ENCODE peak calls at places on chromosomes 7 and 10, in ten cellular contexts. Z is Ammon's horn, Y is AG08396, J is Panc1, E is stromal cell of bone marrow, W is adipocyte, O is KG1, X is HTR-8/SVneo, H is activated T-cell treated with anti-CD3 and anti-CD28 coated beads for 24 hours, I is smooth muscle cell of the brain vasculature. C is an unnamed sample.

GRCh38 chr10:99917963-99918825 is 91.6 kb downstream of the DNMBP start:
- DNase-seq in Z (peak), Y (peak), J (no peak), E (peak), W (peak), O (no peak), X (no peak), H (no peak), I (peak), C (no peak)

GRCh38 chr10:132057191-132057681 is 8.5 kb upstream of the JAKMIP3 start:
- DNase-seq in Z (no peak), Y (no peak), J (no peak), E (no peak), W (no peak), O (no peak), X (no peak), H (no peak), I (no peak), C (no peak)

GRCh38 chr10:22367471-22367870 is 22.2 kb downstream of the SPAG6 start:
- DNase-seq in Z (no peak), Y (no peak), J (no peak), E (no peak), W (no peak), O (no peak), X (no peak), H (no peak), I (no peak), C (no peak)

GRCh38 chr7:73749931-73750776 is 11.6 kb upstream of the ABHD11 start:
- DNase-seq in Z (peak), Y (no peak), J (no peak), E (no peak), W (no peak), O (no peak), X (no peak), H (no peak), I (no peak), C (no peak)

GRCh38 chr10:122655524-122656307 is 43.9 kb downstream of the C10orf120 start:
- DNase-seq in Z (no peak), Y (no peak), J (no peak), E (peak), W (no peak), O (no peak), X (no peak), H (no peak), I (no peak), C (no peak)

GRCh38 chr10:79459243-79459642 is 13.8 kb upstream of the ZCCHC24 start:
- DNase-seq in Z (no peak), Y (no peak), J (no peak), E (no peak), W (peak), O (no peak), X (no peak), H (no peak), I (no peak), C (no peak)

GRCh38 chr10:80192553-80192952 is 12.8 kb downstream of the ANXA11 start:
- DNase-seq in Z (no peak), Y (no peak), J (no peak), E (no peak), W (no peak), O (no peak), X (no peak), H (no peak), I (no peak), C (no peak)

GRCh38 chr7:73778801-73779389 is 8.8 kb upstream of the CLDN3 start:
- DNase-seq in Z (no peak), Y (no peak), J (no peak), E (no peak), W (no peak), O (no peak), X (no peak), H (no peak), I (no peak), C (no peak)

GRCh38 chr10:102302611-102303010 is 57.3 kb downstream of the GBF1 start:
- DNase-seq in Z (no peak), Y (no peak), J (no peak), E (no peak), W (no peak), O (no peak), X (no peak), H (no peak), I (no peak), C (no peak)

GRCh38 chr7:137696376-137696775 is 150.4 kb downstream of the DGKI start:
- DNase-seq in Z (no peak), Y (no peak), J (no peak), E (peak), W (no peak), O (no peak), X (no peak), H (no peak), I (no peak), C (no peak)

GRCh38 chr10:70759769-70760168 is 25.4 kb downstream of the TBATA start:
- DNase-seq in Z (no peak), Y (no peak), J (no peak), E (no peak), W (no peak), O (no peak), X (no peak), H (no peak), I (no peak), C (no peak)

GRCh38 chr10:1142596-1142995 is 86.4 kb downstream of the WDR37 start:
- DNase-seq in Z (peak), Y (no peak), J (no peak), E (no peak), W (no peak), O (no peak), X (no peak), H (no peak), I (no peak), C (no peak)

GRCh38 chr10:100562806-100563293 is 27.1 kb downstream of the HIF1AN start:
- DNase-seq in Z (peak), Y (peak), J (no peak), E (peak), W (peak), O (no peak), X (peak), H (no peak), I (no peak), C (peak)

GRCh38 chr7:45161138-45161537 is 3.5 kb downstream of the RAMP3 start:
- DNase-seq in Z (no peak), Y (no peak), J (no peak), E (no peak), W (no peak), O (no peak), X (no peak), H (no peak), I (no peak), C (no peak)

GRCh38 chr7:144256112-144256511 is 8.5 kb downstream of the OR2A7 start:
- DNase-seq in Z (no peak), Y (peak), J (no peak), E (peak), W (no peak), O (no peak), X (no peak), H (no peak), I (no peak), C (no peak)

GRCh38 chr10:28147706-28148105 is 148.8 kb upstream of the ODAD2 start:
- DNase-seq in Z (no peak), Y (no peak), J (no peak), E (no peak), W (no peak), O (no peak), X (no peak), H (no peak), I (no peak), C (no peak)

GRCh38 chr7:1569016-1569415 is 816 bp downstream of the PSMG3 start:
- DNase-seq in Z (no peak), Y (no peak), J (no peak), E (peak), W (no peak), O (no peak), X (no peak), H (no peak), I (no peak), C (no peak)

GRCh38 chr7:94062372-94062771 is 58.2 kb upstream of the BET1 start:
- DNase-seq in Z (no peak), Y (no peak), J (no peak), E (no peak), W (no peak), O (no peak), X (no peak), H (no peak), I (no peak), C (no peak)

GRCh38 chr10:60114765-60115586 is 208.6 kb upstream of the CCDC6 start:
- DNase-seq in Z (no peak), Y (peak), J (no peak), E (peak), W (peak), O (no peak), X (peak), H (no peak), I (peak), C (peak)

GRCh38 chr10:112775347-112775746 is 174.7 kb upstream of the TCF7L2 start:
- DNase-seq in Z (no peak), Y (no peak), J (no peak), E (no peak), W (peak), O (no peak), X (no peak), H (no peak), I (no peak), C (no peak)

GRCh38 chr10:104581884-104582603 is 59.0 kb upstream of the SORCS3 start:
- DNase-seq in Z (no peak), Y (peak), J (no peak), E (peak), W (no peak), O (no peak), X (no peak), H (no peak), I (no peak), C (no peak)

GRCh38 chr7:34036069-34036920 is 131.0 kb downstream of the BMPER start:
- DNase-seq in Z (no peak), Y (no peak), J (no peak), E (no peak), W (no peak), O (no peak), X (no peak), H (no peak), I (no peak), C (no peak)

GRCh38 chr10:88152720-88153119 is 289.3 kb downstream of the PTEN start:
- DNase-seq in Z (no peak), Y (peak), J (no peak), E (peak), W (peak), O (no peak), X (peak), H (peak), I (no peak), C (peak)

GRCh38 chr7:157824011-157824818 is 487.4 kb downstream of the DNAJB6 start:
- DNase-seq in Z (no peak), Y (no peak), J (no peak), E (no peak), W (no peak), O (no peak), X (no peak), H (no peak), I (no peak), C (no peak)

GRCh38 chr7:97418312-97418711 is 300.8 kb downstream of the SDHAF3 start:
- DNase-seq in Z (no peak), Y (no peak), J (no peak), E (no peak), W (no peak), O (no peak), X (no peak), H (no peak), I (no peak), C (no peak)

GRCh38 chr7:112192236-112193154 is 13.7 kb downstream of the DOCK4 start:
- DNase-seq in Z (no peak), Y (peak), J (peak), E (no peak), W (peak), O (no peak), X (no peak), H (no peak), I (no peak), C (peak)

GRCh38 chr7:148699024-148699771 is 495 bp downstream of the CUL1 start:
- DNase-seq in Z (peak), Y (peak), J (no peak), E (no peak), W (peak), O (no peak), X (peak), H (peak), I (no peak), C (no peak)

GRCh38 chr7:5694221-5694754 is 87.2 kb downstream of the RNF216 start:
- DNase-seq in Z (no peak), Y (peak), J (no peak), E (peak), W (peak), O (no peak), X (peak), H (no peak), I (no peak), C (peak)

GRCh38 chr10:22314852-22315251 is 1.3 kb upstream of the COMMD3 start:
- DNase-seq in Z (no peak), Y (no peak), J (no peak), E (no peak), W (peak), O (no peak), X (no peak), H (no peak), I (no peak), C (no peak)

GRCh38 chr7:13032524-13032923 is 345.1 kb downstream of the ARL4A start:
- DNase-seq in Z (no peak), Y (no peak), J (no peak), E (no peak), W (no peak), O (no peak), X (no peak), H (no peak), I (no peak), C (no peak)

C was measured in skeletal muscle cell.